ENCODE peak calls at places on chromosome 2, in five cellular contexts. One of them, this sample, is unnamed.

GRCh38 chr2:139836769-139837168 is 1056.6 kb upstream of the NXPH2 start:
- DNase-seq in IMR-90: no peak
- DNase-seq in mesenchymal stem cell: no peak
- DNase-seq in H1: no peak
- DNase-seq in neuronal stem cell: no peak
- DNase-seq in this sample: no peak

GRCh38 chr2:121565389-121566250 is 34.9 kb downstream of the RNU4ATAC start:
- DNase-seq in IMR-90: no peak
- DNase-seq in mesenchymal stem cell: no peak
- DNase-seq in H1: no peak
- DNase-seq in neuronal stem cell: no peak
- DNase-seq in this sample: no peak

GRCh38 chr2:69767034-69767433 is 25.1 kb downstream of the ANXA4 start:
- DNase-seq in IMR-90: peak; percentile 92
- DNase-seq in mesenchymal stem cell: peak; percentile 74
- DNase-seq in H1: no peak
- DNase-seq in neuronal stem cell: no peak
- DNase-seq in this sample: no peak

GRCh38 chr2:240966906-240967680 is 31.3 kb upstream of the SNED1 start:
- DNase-seq in IMR-90: no peak
- DNase-seq in mesenchymal stem cell: no peak
- DNase-seq in H1: no peak
- DNase-seq in neuronal stem cell: no peak
- DNase-seq in this sample: no peak

GRCh38 chr2:64166637-64167420 is 22.6 kb upstream of the PELI1 start:
- DNase-seq in IMR-90: peak; percentile 41
- DNase-seq in mesenchymal stem cell: peak; percentile 43
- DNase-seq in H1: no peak
- DNase-seq in neuronal stem cell: no peak
- DNase-seq in this sample: no peak

GRCh38 chr2:32954206-32954605 is 7.5 kb downstream of the LTBP1 start:
- DNase-seq in IMR-90: no peak
- DNase-seq in mesenchymal stem cell: no peak
- DNase-seq in H1: no peak
- DNase-seq in neuronal stem cell: no peak
- DNase-seq in this sample: no peak

GRCh38 chr2:129619471-129619870 is 360.0 kb upstream of the RAB6C start:
- DNase-seq in IMR-90: no peak
- DNase-seq in mesenchymal stem cell: no peak
- DNase-seq in H1: no peak
- DNase-seq in neuronal stem cell: no peak
- DNase-seq in this sample: no peak

GRCh38 chr2:231104115-231104713 is 20.6 kb downstream of the HTR2B start:
- DNase-seq in IMR-90: peak; percentile 75
- DNase-seq in mesenchymal stem cell: peak; percentile 81
- DNase-seq in H1: no peak
- DNase-seq in neuronal stem cell: peak; percentile 39
- DNase-seq in this sample: peak; percentile 61

GRCh38 chr2:198116652-198117175 is 312.3 kb downstream of the PLCL1 start:
- DNase-seq in IMR-90: peak; percentile 28
- DNase-seq in mesenchymal stem cell: peak; percentile 23
- DNase-seq in H1: no peak
- DNase-seq in neuronal stem cell: no peak
- DNase-seq in this sample: no peak

GRCh38 chr2:180240774-180241173 is 233.7 kb upstream of the CWC22 start:
- DNase-seq in IMR-90: peak; percentile 22
- DNase-seq in mesenchymal stem cell: peak; percentile 23
- DNase-seq in H1: no peak
- DNase-seq in neuronal stem cell: no peak
- DNase-seq in this sample: peak; percentile 3

GRCh38 chr2:138433995-138434991 is 67.3 kb upstream of the SPOPL start:
- DNase-seq in IMR-90: peak; percentile 23
- DNase-seq in mesenchymal stem cell: no peak
- DNase-seq in H1: no peak
- DNase-seq in neuronal stem cell: no peak
- DNase-seq in this sample: peak; percentile 51

GRCh38 chr2:150204449-150204848 is 283.0 kb downstream of the RND3 start:
- DNase-seq in IMR-90: peak; percentile 98
- DNase-seq in mesenchymal stem cell: peak; percentile 84
- DNase-seq in H1: no peak
- DNase-seq in neuronal stem cell: no peak
- DNase-seq in this sample: no peak

GRCh38 chr2:21256006-21256405 is 132.2 kb downstream of the TDRD15 start:
- DNase-seq in IMR-90: no peak
- DNase-seq in mesenchymal stem cell: no peak
- DNase-seq in H1: no peak
- DNase-seq in neuronal stem cell: no peak
- DNase-seq in this sample: peak; percentile 9

GRCh38 chr2:103656558-103656957 is 894.7 kb downstream of the TMEM182 start:
- DNase-seq in IMR-90: no peak
- DNase-seq in mesenchymal stem cell: no peak
- DNase-seq in H1: no peak
- DNase-seq in neuronal stem cell: peak; percentile 12
- DNase-seq in this sample: no peak

GRCh38 chr2:43169987-43170732 is 56.2 kb downstream of the ZFP36L2 start:
- DNase-seq in IMR-90: no peak
- DNase-seq in mesenchymal stem cell: no peak
- DNase-seq in H1: no peak
- DNase-seq in neuronal stem cell: no peak
- DNase-seq in this sample: no peak

GRCh38 chr2:10355471-10356458 is 53.1 kb downstream of the HPCAL1 start:
- DNase-seq in IMR-90: no peak
- DNase-seq in mesenchymal stem cell: no peak
- DNase-seq in H1: no peak
- DNase-seq in neuronal stem cell: no peak
- DNase-seq in this sample: peak; percentile 59

GRCh38 chr2:128440666-128441340 is 122.1 kb upstream of the HS6ST1 start:
- DNase-seq in IMR-90: no peak
- DNase-seq in mesenchymal stem cell: no peak
- DNase-seq in H1: no peak
- DNase-seq in neuronal stem cell: no peak
- DNase-seq in this sample: no peak

GRCh38 chr2:85799215-85799956 is 45.6 kb downstream of the ATOH8 start:
- DNase-seq in IMR-90: no peak
- DNase-seq in mesenchymal stem cell: no peak
- DNase-seq in H1: no peak
- DNase-seq in neuronal stem cell: no peak
- DNase-seq in this sample: no peak

GRCh38 chr2:137535897-137536296 is 428.4 kb upstream of the HNMT start:
- DNase-seq in IMR-90: no peak
- DNase-seq in mesenchymal stem cell: no peak
- DNase-seq in H1: no peak
- DNase-seq in neuronal stem cell: no peak
- DNase-seq in this sample: no peak

GRCh38 chr2:66982766-66983165 is 414.4 kb upstream of the ETAA1 start:
- DNase-seq in IMR-90: peak; percentile 44
- DNase-seq in mesenchymal stem cell: peak; percentile 13
- DNase-seq in H1: no peak
- DNase-seq in neuronal stem cell: no peak
- DNase-seq in this sample: no peak

GRCh38 chr2:23513881-23514793 is 129.2 kb downstream of the KLHL29 start:
- DNase-seq in IMR-90: no peak
- DNase-seq in mesenchymal stem cell: no peak
- DNase-seq in H1: no peak
- DNase-seq in neuronal stem cell: no peak
- DNase-seq in this sample: peak; percentile 8

GRCh38 chr2:183149489-183149888 is 25.2 kb downstream of the NUP35 start:
- DNase-seq in IMR-90: peak; percentile 77
- DNase-seq in mesenchymal stem cell: peak; percentile 47
- DNase-seq in H1: no peak
- DNase-seq in neuronal stem cell: no peak
- DNase-seq in this sample: no peak

GRCh38 chr2:32594573-32594972 is 33.3 kb upstream of the TTC27 start:
- DNase-seq in IMR-90: no peak
- DNase-seq in mesenchymal stem cell: no peak
- DNase-seq in H1: no peak
- DNase-seq in neuronal stem cell: no peak
- DNase-seq in this sample: no peak

GRCh38 chr2:162839419-162839818 is 852 bp upstream of the KCNH7 start:
- DNase-seq in IMR-90: no peak
- DNase-seq in mesenchymal stem cell: no peak
- DNase-seq in H1: no peak
- DNase-seq in neuronal stem cell: no peak
- DNase-seq in this sample: no peak

GRCh38 chr2:205934443-205934842 is 151.5 kb downstream of the INO80D start:
- DNase-seq in IMR-90: no peak
- DNase-seq in mesenchymal stem cell: no peak
- DNase-seq in H1: no peak
- DNase-seq in neuronal stem cell: no peak
- DNase-seq in this sample: no peak

GRCh38 chr2:28355521-28356094 is 37.0 kb upstream of the FOSL2 start:
- DNase-seq in IMR-90: no peak
- DNase-seq in mesenchymal stem cell: peak; percentile 41
- DNase-seq in H1: no peak
- DNase-seq in neuronal stem cell: no peak
- DNase-seq in this sample: no peak

GRCh38 chr2:101446869-101447268 is 28.0 kb downstream of the RFX8 start:
- DNase-seq in IMR-90: peak; percentile 93
- DNase-seq in mesenchymal stem cell: no peak
- DNase-seq in H1: no peak
- DNase-seq in neuronal stem cell: no peak
- DNase-seq in this sample: no peak

GRCh38 chr2:136013962-136014361 is 28.5 kb upstream of the DARS1 start:
- DNase-seq in IMR-90: no peak
- DNase-seq in mesenchymal stem cell: no peak
- DNase-seq in H1: no peak
- DNase-seq in neuronal stem cell: no peak
- DNase-seq in this sample: no peak

GRCh38 chr2:60948926-60949579 is 67.7 kb downstream of the REL start:
- DNase-seq in IMR-90: peak; percentile 35
- DNase-seq in mesenchymal stem cell: no peak
- DNase-seq in H1: no peak
- DNase-seq in neuronal stem cell: no peak
- DNase-seq in this sample: no peak

GRCh38 chr2:23620841-23621341 is 235.9 kb downstream of the KLHL29 start:
- DNase-seq in IMR-90: peak; percentile 55
- DNase-seq in mesenchymal stem cell: peak; percentile 63
- DNase-seq in H1: no peak
- DNase-seq in neuronal stem cell: no peak
- DNase-seq in this sample: no peak

GRCh38 chr2:239265681-239266435 is 135.0 kb downstream of the HDAC4 start:
- DNase-seq in IMR-90: no peak
- DNase-seq in mesenchymal stem cell: no peak
- DNase-seq in H1: no peak
- DNase-seq in neuronal stem cell: no peak
- DNase-seq in this sample: no peak
- H3K14ac ChIP-seq in IMR-90: no peak overlapping the region
- H3K14ac ChIP-seq in mesenchymal stem cell: no peak overlapping the region
- H3K14ac ChIP-seq in H1: no peak overlapping the region
- H3K14ac ChIP-seq in neuronal stem cell: peak overlapping the region; percentile 23
- H3K14ac ChIP-seq in this sample: no peak overlapping the region

GRCh38 chr2:159138642-159139182 is 147.8 kb downstream of the WDSUB1 start:
- DNase-seq in IMR-90: peak; percentile 60
- DNase-seq in mesenchymal stem cell: peak; percentile 25
- DNase-seq in H1: no peak
- DNase-seq in neuronal stem cell: no peak
- DNase-seq in this sample: no peak
- H3K27ac ChIP-seq in IMR-90: peak overlapping the region; percentile 65
- H3K27ac ChIP-seq in mesenchymal stem cell: no peak overlapping the region
- H3K27ac ChIP-seq in H1: no peak overlapping the region
- H3K27ac ChIP-seq in neuronal stem cell: no peak overlapping the region
- H3K27ac ChIP-seq in this sample: peak overlapping the region; percentile 65

GRCh38 chr2:223943135-223943534 is 2.0 kb downstream of the WDFY1 start:
- DNase-seq in IMR-90: no peak
- DNase-seq in mesenchymal stem cell: no peak
- DNase-seq in H1: no peak
- DNase-seq in neuronal stem cell: no peak
- DNase-seq in this sample: no peak

GRCh38 chr2:223945755-223946154 is 620 bp upstream of the WDFY1 start:
- DNase-seq in IMR-90: no peak
- DNase-seq in mesenchymal stem cell: no peak
- DNase-seq in H1: no peak
- DNase-seq in neuronal stem cell: no peak
- DNase-seq in this sample: no peak

GRCh38 chr2:223943561-223944008 is 1.6 kb downstream of the WDFY1 start:
- DNase-seq in IMR-90: peak; percentile 60
- DNase-seq in mesenchymal stem cell: peak; percentile 59
- DNase-seq in H1: no peak
- DNase-seq in neuronal stem cell: no peak
- DNase-seq in this sample: no peak

GRCh38 chr2:223944166-223944703 is 900 bp downstream of the WDFY1 start:
- DNase-seq in IMR-90: no peak
- DNase-seq in mesenchymal stem cell: peak; percentile 54
- DNase-seq in H1: no peak
- DNase-seq in neuronal stem cell: peak; percentile 42
- DNase-seq in this sample: peak; percentile 48

GRCh38 chr2:223944704-223945531 is at the start of gene WDFY1:
- DNase-seq in IMR-90: peak; percentile 86
- DNase-seq in mesenchymal stem cell: peak; percentile 90
- DNase-seq in H1: peak; percentile 54
- DNase-seq in neuronal stem cell: peak; percentile 76
- DNase-seq in this sample: peak; percentile 83
- H3K14ac ChIP-seq in IMR-90: peak within 1 kb of the TSS; percentile 94
- H3K14ac ChIP-seq in mesenchymal stem cell: no peak within 1 kb of the TSS
- H3K14ac ChIP-seq in H1: no peak within 1 kb of the TSS
- H3K14ac ChIP-seq in neuronal stem cell: peak within 1 kb of the TSS; percentile 75
- H3K14ac ChIP-seq in this sample: peak within 1 kb of the TSS; percentile 100

GRCh38 chr2:127107622-127107999 is 657 bp upstream of the BIN1 start:
- DNase-seq in IMR-90: no peak
- DNase-seq in mesenchymal stem cell: no peak
- DNase-seq in H1: no peak
- DNase-seq in neuronal stem cell: no peak
- DNase-seq in this sample: no peak

GRCh38 chr2:127106998-127107621 is at the start of gene BIN1:
- DNase-seq in IMR-90: peak; percentile 82
- DNase-seq in mesenchymal stem cell: peak; percentile 95
- DNase-seq in H1: peak; percentile 70
- DNase-seq in neuronal stem cell: peak; percentile 94
- DNase-seq in this sample: peak; percentile 82

GRCh38 chr2:127105656-127106456 is 1.1 kb downstream of the BIN1 start:
- DNase-seq in IMR-90: peak; percentile 61
- DNase-seq in mesenchymal stem cell: peak; percentile 75
- DNase-seq in H1: no peak
- DNase-seq in neuronal stem cell: peak; percentile 51
- DNase-seq in this sample: no peak

GRCh38 chr2:127106457-127106997 is 427 bp downstream of the BIN1 start:
- DNase-seq in IMR-90: peak; percentile 10
- DNase-seq in mesenchymal stem cell: peak; percentile 54
- DNase-seq in H1: no peak
- DNase-seq in neuronal stem cell: no peak
- DNase-seq in this sample: no peak

DNA sequence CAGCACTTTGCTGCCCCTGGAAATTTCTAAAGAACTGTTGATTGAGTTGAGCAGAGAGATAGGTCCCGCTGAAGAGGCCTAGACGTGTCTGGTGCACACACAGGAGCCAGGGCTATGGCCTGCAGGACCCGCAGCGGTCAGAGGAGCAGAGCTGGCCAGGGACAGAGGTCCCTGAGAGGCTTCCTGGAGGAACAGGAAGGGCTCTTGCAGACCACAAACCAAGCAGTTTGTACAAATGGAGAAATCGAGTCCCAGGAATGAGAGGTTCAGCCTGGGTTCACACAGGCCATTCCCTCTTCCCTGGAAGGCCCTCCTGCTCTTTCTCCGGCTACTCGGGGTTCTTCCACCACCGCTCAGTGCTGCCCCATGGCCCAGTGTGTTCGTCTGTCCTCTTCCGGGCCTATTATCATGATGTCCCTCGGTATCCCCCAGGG is 1.2 kb upstream of the BIN1 start:
- DNase-seq in IMR-90: no peak
- DNase-seq in mesenchymal stem cell: no peak
- DNase-seq in H1: no peak
- DNase-seq in neuronal stem cell: no peak
- DNase-seq in this sample: no peak
- H3K27ac ChIP-seq in IMR-90: no peak overlapping the region
- H3K27ac ChIP-seq in mesenchymal stem cell: no peak overlapping the region
- H3K27ac ChIP-seq in H1: no peak overlapping the region
- H3K27ac ChIP-seq in neuronal stem cell: no peak overlapping the region
- H3K27ac ChIP-seq in this sample: no peak overlapping the region